ENCODE peak calls at places on chromosomes 4 and X, in nine cellular contexts. V is AG09309, T is suprapubic skin, M is kidney, Y is BJ, A is mucosa of descending colon, S is WTC11, K is GM12865, D is lung. J is an unnamed sample.
A peak's percentile ranks its signal among the peaks of the same experiment; 100 is the strongest.

GRCh38 chr4:127624176-127624575 is 8.6 kb upstream of the INTU start:
- DNase-seq in V (no peak), T (no peak), M (no peak), Y (no peak), A (no peak), S (no peak), K (peak; percentile 14), D (no peak), J (no peak)

GRCh38 chr4:23945521-23946017 is 55.7 kb upstream of the PPARGC1A start:
- DNase-seq in V (peak; percentile 13), T (peak; percentile 85), M (peak; percentile 85), Y (peak; percentile 26), A (no peak), S (no peak), K (no peak), D (no peak), J (no peak)

GRCh38 chr4:149897784-149898183 is 82.1 kb upstream of the IQCM start:
- DNase-seq in V (no peak), T (no peak), M (no peak), Y (no peak), A (no peak), S (no peak), K (peak; percentile 5), D (no peak), J (no peak)

GRCh38 chr4:112897548-112897947 is 151.9 kb upstream of the ANK2 start:
- DNase-seq in V (no peak), T (no peak), M (no peak), Y (no peak), A (no peak), S (peak; percentile 22), K (no peak), D (no peak), J (no peak)

GRCh38 chr4:57094482-57095223 is 15.5 kb downstream of the IGFBP7 start:
- DNase-seq in V (no peak), T (no peak), M (no peak), Y (no peak), A (no peak), S (no peak), K (no peak), D (no peak), J (no peak)

GRCh38 chr4:83043801-83044407 is 8.9 kb downstream of the COPS4 start:
- DNase-seq in V (peak; percentile 67), T (no peak), M (no peak), Y (peak; percentile 80), A (no peak), S (no peak), K (no peak), D (no peak), J (no peak)

GRCh38 chrX:152641996-152642395 is 4.3 kb downstream of the GABRQ start:
- DNase-seq in V (no peak), T (no peak), M (no peak), Y (no peak), A (no peak), S (peak; percentile 21), K (peak; percentile 56), D (peak; percentile 6), J (peak; percentile 2)

GRCh38 chrX:55057691-55058249 is 17.1 kb upstream of the PAGE2B start:
- DNase-seq in V (no peak), T (no peak), M (no peak), Y (no peak), A (no peak), S (peak; percentile 11), K (peak; percentile 34), D (no peak), J (peak; percentile 4)

GRCh38 chrX:81195712-81196111 is 6.0 kb downstream of the HMGN5 start:
- DNase-seq in V (peak; percentile 17), T (no peak), M (no peak), Y (no peak), A (no peak), S (peak; percentile 45), K (peak; percentile 72), D (peak; percentile 68), J (no peak)

GRCh38 chr4:3311489-3312171 is 18.8 kb downstream of the RGS12 start:
- DNase-seq in V (no peak), T (peak; percentile 15), M (peak; percentile 22), Y (no peak), A (no peak), S (no peak), K (no peak), D (no peak), J (no peak)

GRCh38 chr4:68885545-68885944 is 66.1 kb downstream of the UGT2A3 start:
- DNase-seq in V (no peak), T (no peak), M (no peak), Y (no peak), A (no peak), S (no peak), K (no peak), D (no peak), J (no peak)

GRCh38 chr4:182089326-182089725 is 153.9 kb upstream of the TENM3 start:
- DNase-seq in V (no peak), T (no peak), M (no peak), Y (no peak), A (no peak), S (peak; percentile 21), K (peak; percentile 19), D (no peak), J (no peak)

GRCh38 chr4:26766142-26766541 is 94.5 kb upstream of the STIM2 start:
- DNase-seq in V (no peak), T (no peak), M (no peak), Y (no peak), A (no peak), S (no peak), K (no peak), D (no peak), J (no peak)

GRCh38 chr4:74109116-74109791 is 10.3 kb upstream of the CXCL2 start:
- DNase-seq in V (peak; percentile 94), T (peak; percentile 68), M (no peak), Y (peak; percentile 84), A (no peak), S (peak; percentile 35), K (no peak), D (peak; percentile 71), J (no peak)

GRCh38 chrX:15405846-15406245 is 21.6 kb upstream of the VEGFD start:
- DNase-seq in V (no peak), T (no peak), M (no peak), Y (no peak), A (no peak), S (no peak), K (no peak), D (no peak), J (no peak)

GRCh38 chrX:4547218-4547836 is 833.9 kb upstream of the PRKX start:
- DNase-seq in V (peak; percentile 13), T (no peak), M (no peak), Y (no peak), A (no peak), S (peak; percentile 47), K (peak; percentile 52), D (peak; percentile 47), J (no peak)

DNA sequence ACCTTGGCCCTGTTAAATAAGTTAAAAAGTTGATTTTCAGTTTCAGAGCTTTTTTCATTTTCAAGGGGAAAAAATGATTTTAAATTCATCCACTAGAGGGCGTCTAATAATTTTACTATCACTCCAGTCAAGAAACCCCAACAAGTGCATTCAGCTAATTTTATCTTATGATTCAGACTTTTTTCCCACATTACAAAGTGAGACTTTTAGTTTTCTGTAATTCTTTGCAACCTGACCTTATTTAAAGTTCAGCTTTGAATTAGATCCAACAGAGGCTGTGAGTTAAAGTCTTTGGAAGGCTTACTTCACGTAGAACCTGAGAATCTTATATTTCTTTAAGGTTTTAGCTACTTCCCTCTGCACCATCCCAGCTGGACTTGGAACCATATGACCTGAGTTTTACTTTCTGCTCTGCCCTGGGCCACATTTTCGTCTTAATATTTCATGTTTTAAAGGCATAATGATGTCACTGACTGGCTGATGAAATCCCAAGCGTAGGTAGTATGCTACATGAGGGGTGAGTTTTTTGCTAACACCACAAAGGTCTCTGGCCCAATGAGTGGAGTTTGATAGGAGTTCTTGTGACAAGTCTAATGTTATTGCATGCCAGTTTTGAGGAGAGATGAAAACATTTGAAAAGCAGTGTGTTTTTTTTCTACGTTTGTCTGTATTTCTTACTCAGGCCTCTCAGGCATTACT is 7.2 kb downstream of the GNRHR start:
- DNase-seq in V (no peak), T (no peak), M (no peak), Y (no peak), A (no peak), S (no peak), K (peak; percentile 53), D (no peak), J (peak; percentile 13)
- TF ChIP-seq CTCF in V (peak; percentile 41), T (peak; percentile 5), M (peak; percentile 36), Y (peak; percentile 58), A (peak; percentile 32), S (peak; percentile 31), K (peak; percentile 37), D (peak; percentile 20), J (peak; percentile 39)

GRCh38 chrX:104250470-104250869 is 4.3 kb downstream of the ESX1 start:
- DNase-seq in V (no peak), T (no peak), M (no peak), Y (no peak), A (no peak), S (no peak), K (no peak), D (no peak), J (no peak)

GRCh38 chrX:104255465-104255864 is 732 bp upstream of the ESX1 start:
- DNase-seq in V (no peak), T (no peak), M (no peak), Y (no peak), A (no peak), S (no peak), K (no peak), D (no peak), J (no peak)

GRCh38 chrX:104254442-104255115 is at the start of gene ESX1:
- DNase-seq in V (no peak), T (no peak), M (no peak), Y (no peak), A (no peak), S (peak; percentile 45), K (no peak), D (no peak), J (no peak)

GRCh38 chrX:104253567-104254441 is 929 bp downstream of the ESX1 start:
- DNase-seq in V (no peak), T (no peak), M (peak; percentile 71), Y (no peak), A (no peak), S (peak; percentile 48), K (no peak), D (no peak), J (no peak)
- TF ChIP-seq CTCF in V (no peak), T (no peak), M (no peak), Y (no peak), A (no peak), S (no peak), K (no peak), D (no peak), J (no peak)

GRCh38 chr4:8393593-8394038 is 46.9 kb downstream of the ACOX3 start:
- DNase-seq in V (peak; percentile 98), T (no peak), M (no peak), Y (peak; percentile 96), A (no peak), S (no peak), K (peak; percentile 41), D (peak; percentile 55), J (no peak)
- TF ChIP-seq CTCF in V (peak; percentile 39), T (no peak), M (no peak), Y (peak; percentile 40), A (no peak), S (no peak), K (no peak), D (no peak), J (no peak)

DNA sequence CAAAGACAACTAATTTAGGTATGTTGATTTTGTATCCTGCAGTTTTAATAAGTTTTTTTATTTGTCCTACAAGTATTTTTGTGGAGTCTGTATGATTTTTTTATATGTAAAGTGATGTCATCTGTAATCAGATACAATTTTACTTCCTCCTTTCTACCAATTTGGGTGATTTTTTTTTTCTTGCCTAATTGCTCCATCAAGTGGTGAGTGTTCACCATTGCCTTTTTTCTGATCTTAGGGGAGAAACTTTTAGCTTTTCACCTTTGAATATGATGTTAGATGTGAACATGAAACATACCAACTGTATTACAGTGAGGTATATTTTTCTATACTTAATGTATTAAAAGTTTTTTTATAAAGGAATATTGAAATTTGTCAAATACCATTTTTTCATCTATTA is 362.3 kb downstream of the PABPC4L start:
- DNase-seq in V (no peak), T (no peak), M (no peak), Y (no peak), A (no peak), S (no peak), K (no peak), D (no peak), J (no peak)
- TF ChIP-seq CTCF in V (no peak), T (no peak), M (no peak), Y (no peak), A (no peak), S (no peak), K (no peak), D (no peak), J (no peak)